ENCODE peak calls at places on chromosomes 11 and 22, in six cellular contexts. H is HCT116, P is MM.1S, R is PC-3, Y is SK-N-SH, M is GM23248. N is an unnamed sample. For H3K9me2, the result is how much of the 10 kb centered on the place peaks cover.

GRCh38 chr11:19604679-19605375 is 107.8 kb upstream of the NAV2 start:
- DNase-seq in H (no peak), P (no peak), R (no peak), Y (no peak), M (no peak), N (no peak)

GRCh38 chr11:69442807-69443137 is 38.7 kb upstream of the LINC01488 start:
- DNase-seq in H (no peak), P (no peak), R (peak), Y (peak), M (peak), N (no peak)

GRCh38 chr22:25091449-25091848 is 108.2 kb upstream of the CRYBB3 start:
- DNase-seq in H (no peak), P (no peak), R (no peak), Y (no peak), M (peak), N (no peak)

GRCh38 chr11:40293655-40294342 is 1165.7 kb downstream of the LRRC4C start:
- DNase-seq in H (no peak), P (peak), R (peak), Y (peak), M (peak), N (peak)

GRCh38 chr11:62976109-62976508 is 8.7 kb downstream of the SLC22A6 start:
- DNase-seq in H (peak), P (no peak), R (no peak), Y (peak), M (no peak), N (peak)

GRCh38 chr11:67105964-67106363 is 13.1 kb upstream of the KDM2A start:
- DNase-seq in H (no peak), P (peak), R (no peak), Y (no peak), M (no peak), N (no peak)

GRCh38 chr22:48943567-48944432 is 883.9 kb downstream of the BRD1 start:
- DNase-seq in H (no peak), P (no peak), R (peak), Y (peak), M (peak), N (peak)

GRCh38 chr22:33539902-33540751 is 380.1 kb downstream of the LARGE1 start:
- DNase-seq in H (no peak), P (no peak), R (peak), Y (no peak), M (peak), N (no peak)

GRCh38 chr22:45843030-45843429 is 133.9 kb downstream of the WNT7B start:
- DNase-seq in H (no peak), P (no peak), R (no peak), Y (no peak), M (no peak), N (no peak)

GRCh38 chr22:43174941-43175531 is 11.9 kb downstream of the TTLL12 start:
- DNase-seq in H (no peak), P (no peak), R (no peak), Y (no peak), M (no peak), N (no peak)

GRCh38 chr11:57461841-57462489 is 1.6 kb downstream of the RTN4RL2 start:
- DNase-seq in H (no peak), P (no peak), R (no peak), Y (no peak), M (no peak), N (no peak)

GRCh38 chr11:126202646-126203359 is 8.6 kb downstream of the RPUSD4 start:
- DNase-seq in H (no peak), P (no peak), R (no peak), Y (no peak), M (no peak), N (no peak)

GRCh38 chr11:126469308-126469707 is 113.8 kb downstream of the ST3GAL4 start:
- DNase-seq in H (no peak), P (no peak), R (no peak), Y (no peak), M (no peak), N (no peak)

GRCh38 chr11:132898676-132899075 is 633.6 kb downstream of the OPCML start:
- DNase-seq in H (no peak), P (no peak), R (no peak), Y (no peak), M (no peak), N (no peak)
- H3K9me2 ChIP-seq in H (under half), P (under half), R (under half), Y (under half), M (under half), N (under half)

GRCh38 chr11:84594602-84595001 is 1032.5 kb downstream of the DLG2 start:
- DNase-seq in H (no peak), P (no peak), R (no peak), Y (no peak), M (no peak), N (no peak)
- H3K9ac ChIP-seq in H (no peak), P (no peak), R (no peak), Y (no peak), M (no peak), N (no peak)

GRCh38 chr11:77558380-77558779 is 31.4 kb upstream of the AQP11 start:
- DNase-seq in H (no peak), P (no peak), R (no peak), Y (peak), M (no peak), N (no peak)

GRCh38 chr11:77559686-77560425 is 29.9 kb upstream of the AQP11 start:
- DNase-seq in H (peak), P (no peak), R (peak), Y (no peak), M (peak), N (no peak)

GRCh38 chr11:77560605-77561004 is 29.1 kb upstream of the AQP11 start:
- DNase-seq in H (peak), P (no peak), R (peak), Y (no peak), M (peak), N (no peak)

GRCh38 chr11:77561257-77561656 is 28.5 kb upstream of the AQP11 start:
- DNase-seq in H (no peak), P (no peak), R (no peak), Y (no peak), M (no peak), N (no peak)

GRCh38 chr11:77557553-77557952 is 32.2 kb upstream of the AQP11 start:
- DNase-seq in H (no peak), P (peak), R (peak), Y (peak), M (peak), N (no peak)
- H2AFZ ChIP-seq in H (no peak), P (no peak), R (no peak), Y (no peak), M (no peak), N (no peak)

DNA sequence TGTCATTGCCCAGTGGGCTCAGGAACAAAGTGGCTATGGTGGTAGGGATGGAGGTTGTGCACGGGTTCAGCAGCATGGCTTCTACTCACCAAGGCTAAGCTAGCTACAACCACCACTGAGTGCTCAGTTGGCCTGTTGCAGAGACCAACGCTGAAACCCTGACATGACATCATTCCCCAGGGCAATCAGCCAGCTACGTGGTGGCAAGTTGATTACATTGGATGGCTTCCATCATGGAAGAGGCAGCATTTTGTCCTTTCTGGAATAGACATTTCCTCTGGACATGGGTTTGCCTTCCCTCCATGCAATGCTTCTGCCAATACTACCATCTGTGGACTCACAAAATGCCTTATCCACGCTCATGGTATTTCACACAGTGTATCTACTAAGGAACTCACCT is 634.3 kb downstream of the OPCML start:
- DNase-seq in H (no peak), P (no peak), R (no peak), Y (no peak), M (no peak), N (no peak)
- H3K9me2 ChIP-seq in H (under half), P (under half), R (under half), Y (under half), M (under half), N (under half)

GRCh38 chr11:3836903-3837302 is 3.9 kb downstream of the RHOG start:
- DNase-seq in H (no peak), P (no peak), R (no peak), Y (no peak), M (no peak), N (peak)
- H3K9ac ChIP-seq in H (no peak), P (no peak), R (no peak), Y (no peak), M (no peak), N (peak)

GRCh38 chr22:30979932-30980331 is 10.9 kb downstream of the TUG1 start:
- DNase-seq in H (no peak), P (no peak), R (no peak), Y (no peak), M (no peak), N (no peak)
- H2AFZ ChIP-seq in H (no peak), P (no peak), R (no peak), Y (no peak), M (no peak), N (no peak)

DNA sequence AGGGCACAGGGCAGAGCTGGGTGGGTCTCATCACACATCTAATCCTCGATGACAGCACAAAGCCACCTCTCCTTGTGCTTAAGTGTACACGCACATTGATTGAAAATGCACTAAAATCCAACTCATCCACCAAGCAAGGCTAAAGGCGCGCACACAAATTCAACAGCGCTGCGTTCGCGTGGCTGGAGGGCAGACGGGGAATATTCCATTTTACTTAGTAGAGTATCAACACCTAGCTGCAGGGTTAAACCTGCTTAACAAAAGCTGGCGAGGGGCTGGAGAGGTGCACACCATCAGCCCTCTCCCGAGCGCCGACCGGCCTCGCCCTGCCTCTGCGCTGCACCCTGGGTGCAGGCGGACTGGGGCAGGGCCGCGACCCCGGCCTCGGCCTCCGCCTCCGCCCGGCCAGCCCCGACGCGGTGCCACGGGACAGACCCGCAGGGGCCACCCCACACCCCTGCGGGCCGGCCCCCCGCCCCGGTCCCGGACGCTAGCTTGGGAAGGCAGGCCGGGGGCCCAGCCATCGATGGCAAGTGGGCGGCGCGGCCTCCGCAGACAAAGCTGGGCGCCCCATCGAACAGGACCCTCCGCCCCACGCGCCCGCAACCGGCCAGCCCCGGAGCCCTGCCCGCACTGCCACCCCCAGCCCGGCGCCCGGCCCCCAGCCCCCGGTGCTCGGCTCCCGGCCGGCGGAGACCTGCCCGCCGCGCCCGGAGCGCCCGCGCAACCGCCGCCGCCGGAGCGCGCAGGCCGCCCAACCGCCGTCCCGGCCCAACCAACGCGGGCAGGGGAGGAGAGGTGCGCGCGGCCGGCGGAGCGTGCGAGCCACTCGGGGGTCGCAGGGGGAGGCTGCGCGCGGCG is 914 bp downstream of the PRDM10 start:
- DNase-seq in H (no peak), P (peak), R (peak), Y (no peak), M (peak), N (peak)
- H3K9me2 ChIP-seq in H (under half), P (under half), R (under half), Y (under half), M (under half), N (under half)

DNA sequence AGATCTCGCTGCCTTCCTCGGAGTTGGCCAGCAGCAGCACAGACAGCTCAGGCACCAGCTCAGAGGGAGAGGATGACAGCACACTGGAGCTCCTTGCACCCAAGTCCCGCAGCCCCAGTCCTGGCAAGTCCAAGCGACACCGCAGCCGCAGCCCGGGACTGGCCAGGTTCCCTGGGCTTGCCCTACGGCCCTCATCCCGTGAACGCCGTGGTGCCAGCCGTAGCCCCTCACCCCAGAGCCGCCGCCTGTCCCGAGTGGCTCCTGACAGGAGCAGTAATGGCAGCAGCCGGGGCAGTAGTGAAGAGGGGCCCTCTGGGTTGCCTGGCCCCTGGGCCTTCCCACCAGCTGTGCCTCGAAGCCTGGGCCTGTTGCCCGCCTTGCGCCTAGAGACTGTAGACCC is 6.4 kb downstream of the PLA2G3 start:
- DNase-seq in H (no peak), P (no peak), R (no peak), Y (peak), M (no peak), N (no peak)
- H3K9ac ChIP-seq in H (no peak), P (no peak), R (no peak), Y (no peak), M (no peak), N (no peak)